ENCODE peak calls at places on chromosome 21, in six cellular contexts. Z, S, K, L, P and Q are unnamed samples.

GRCh38 chr21:33019885-33020557 is 5.7 kb upstream of the OLIG2 start:
- DNase-seq in K (no peak), L (no peak), Z (no peak), P (no peak), S (no peak), Q (no peak)

GRCh38 chr21:27094182-27094948 is 127.5 kb upstream of the ADAMTS5 start:
- DNase-seq in P (no peak), L (no peak), K (no peak), Z (no peak), S (no peak), Q (no peak)

GRCh38 chr21:28776251-28776650 is 216.4 kb downstream of the LTN1 start:
- DNase-seq in P (no peak), S (peak), L (no peak), Z (no peak), K (no peak), Q (no peak)

GRCh38 chr21:34836103-34836932 is 167.5 kb downstream of the CLIC6 start:
- DNase-seq in L (no peak), K (peak), S (peak), Z (no peak), P (no peak), Q (peak)

GRCh38 chr21:25735895-25736597 is 1.3 kb downstream of the GABPA start:
- DNase-seq in Z (no peak), K (no peak), P (no peak), S (peak), L (no peak), Q (no peak)

GRCh38 chr21:46634966-46635323 is 529 bp upstream of the PRMT2 start:
- DNase-seq in S (peak), Z (peak), P (no peak), K (no peak), L (peak), Q (peak)

GRCh38 chr21:36706482-36706852 is 7.6 kb downstream of the SIM2 start:
- DNase-seq in S (no peak), P (no peak), Z (no peak), K (no peak), L (no peak), Q (no peak)

GRCh38 chr21:29196021-29196663 is 65.7 kb downstream of the MAP3K7CL start:
- DNase-seq in K (peak), L (peak), P (no peak), Z (peak), S (peak), Q (peak)

GRCh38 chr21:36472377-36472776 is 7.5 kb downstream of the CLDN14 start:
- DNase-seq in Z (no peak), L (no peak), K (no peak), P (no peak), S (no peak), Q (no peak)

GRCh38 chr21:43778469-43779335 is 2.6 kb upstream of the CSTB start:
- DNase-seq in Z (peak), S (peak), K (no peak), P (no peak), L (no peak), Q (peak)

GRCh38 chr21:43775190-43775589 is 918 bp downstream of the CSTB start:
- DNase-seq in Z (no peak), P (no peak), L (no peak), K (no peak), S (no peak), Q (no peak)

GRCh38 chr21:43777953-43778352 is 1.8 kb upstream of the CSTB start:
- DNase-seq in Z (no peak), S (no peak), L (no peak), P (no peak), K (no peak), Q (no peak)

GRCh38 chr21:43774163-43774562 is 1.9 kb downstream of the CSTB start:
- DNase-seq in P (no peak), S (no peak), L (no peak), K (no peak), Z (no peak), Q (no peak)

DNA sequence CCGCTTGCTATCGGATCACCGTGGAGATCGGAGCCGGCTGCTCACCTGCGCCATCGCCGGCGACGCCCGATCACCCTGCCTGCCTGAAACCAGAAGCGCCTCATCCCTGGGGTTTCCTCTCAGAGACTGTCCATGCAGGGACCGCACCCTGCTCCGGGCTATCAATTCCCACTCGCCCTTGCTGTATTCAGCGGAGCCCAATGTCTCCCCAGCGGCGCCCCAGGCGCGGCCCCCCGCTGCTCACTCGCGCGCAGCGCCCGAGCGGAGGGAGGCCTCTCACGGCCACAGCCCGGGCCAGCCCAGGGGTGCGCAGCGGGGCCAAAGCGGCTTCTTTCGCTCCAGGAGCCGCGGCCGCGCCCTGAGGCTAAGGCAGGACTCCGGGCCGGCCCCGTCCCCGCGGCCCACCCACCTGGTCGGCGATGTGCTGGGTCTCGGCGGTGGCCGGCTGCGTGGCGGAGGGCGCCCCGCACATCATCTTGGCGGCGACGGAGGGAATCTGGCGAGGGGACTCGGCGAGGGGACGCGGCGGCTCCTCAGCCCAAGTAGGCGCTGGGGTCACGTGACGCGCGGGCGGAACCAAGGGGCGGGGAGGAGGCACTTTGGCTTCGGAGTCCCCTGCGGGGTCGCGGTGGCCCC is at the start of gene CSTB:
- DNase-seq in Z (peak), S (no peak), P (peak), L (peak), K (peak), Q (peak)
- TF ChIP-seq CTCF in Z (no peak), S (peak), P (no peak), L (no peak), K (no peak), Q (no peak)

GRCh38 chr21:44941567-44941966 is 1.7 kb downstream of the SLX9 start:
- DNase-seq in Z (no peak), S (no peak), P (no peak), K (no peak), L (no peak), Q (no peak)

GRCh38 chr21:44938976-44939531 is 775 bp upstream of the SLX9 start:
- DNase-seq in K (no peak), L (no peak), P (no peak), Z (no peak), S (no peak), Q (no peak)

GRCh38 chr21:44942566-44942965 is 2.7 kb downstream of the SLX9 start:
- DNase-seq in K (no peak), L (no peak), Z (peak), S (no peak), P (no peak), Q (no peak)

GRCh38 chr21:44939532-44940115 is at the start of gene SLX9:
- DNase-seq in S (peak), Z (peak), P (peak), L (peak), K (peak), Q (peak)

DNA sequence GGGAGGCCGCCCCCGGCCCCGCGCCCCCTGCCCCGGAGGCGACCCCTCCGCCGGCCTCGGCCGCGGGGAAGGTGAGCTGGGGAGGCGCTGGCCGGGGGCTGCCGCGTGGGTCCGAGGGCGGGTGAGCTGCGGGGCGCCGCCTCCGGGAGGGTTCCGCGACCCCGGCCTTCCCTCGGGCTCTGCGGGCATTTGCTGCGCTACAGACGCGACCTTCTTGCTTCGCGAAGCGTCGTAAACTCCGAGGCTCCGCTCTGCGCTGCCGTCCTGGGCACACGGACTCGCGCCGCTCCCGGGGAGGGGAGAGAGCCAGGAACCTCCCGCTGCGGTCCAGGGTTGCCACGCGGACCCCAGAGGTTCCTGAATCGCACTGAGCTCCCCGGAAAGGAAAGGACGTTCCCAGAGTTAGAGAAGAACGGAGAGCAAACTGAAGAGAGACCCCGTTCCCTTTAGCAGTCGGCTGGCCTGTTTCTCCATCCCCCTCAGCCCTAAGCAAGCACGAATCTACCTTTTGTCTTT is 345 bp downstream of the SLX9 start:
- DNase-seq in S (no peak), Z (no peak), K (no peak), P (no peak), L (no peak), Q (peak)
- TF ChIP-seq CTCF in S (no peak), Z (no peak), K (no peak), P (no peak), L (no peak), Q (no peak)

DNA sequence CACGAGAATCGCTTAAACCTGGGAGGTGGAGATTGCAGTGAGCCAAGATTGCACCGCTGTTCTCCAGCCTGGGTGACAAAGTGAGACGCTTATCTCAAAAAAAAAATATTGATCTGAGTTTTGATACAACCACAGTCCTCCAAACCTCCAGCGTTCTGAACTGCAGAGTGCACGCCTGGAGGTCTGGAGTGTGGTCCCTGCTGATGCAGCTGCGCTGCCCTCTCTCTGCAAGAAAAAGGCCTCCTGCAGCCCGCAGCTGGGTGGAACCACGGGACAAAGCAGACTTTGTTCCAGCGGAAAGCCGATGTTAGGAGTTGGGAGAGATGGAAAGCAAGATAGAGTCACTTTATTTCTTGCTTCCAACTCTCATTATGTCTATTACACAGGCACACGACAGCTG is 144.9 kb upstream of the SOD1 start:
- DNase-seq in K (peak), P (no peak), S (no peak), Z (no peak), L (no peak), Q (peak)
- TF ChIP-seq CTCF in K (no peak), P (no peak), S (peak), Z (no peak), L (no peak), Q (no peak)

GRCh38 chr21:42535602-42536171 is 22.0 kb downstream of the SLC37A1 start:
- DNase-seq in Z (peak), K (no peak), P (no peak), S (no peak), L (no peak), Q (no peak)

GRCh38 chr21:42538479-42539275 is 25.0 kb downstream of the SLC37A1 start:
- DNase-seq in L (no peak), P (no peak), K (no peak), S (no peak), Z (no peak), Q (no peak)

GRCh38 chr21:42539342-42539741 is 25.7 kb downstream of the SLC37A1 start:
- DNase-seq in Z (peak), L (no peak), K (no peak), S (no peak), P (no peak), Q (no peak)

GRCh38 chr21:42536601-42537000 is 22.9 kb downstream of the SLC37A1 start:
- DNase-seq in S (no peak), L (no peak), Z (no peak), P (no peak), K (no peak), Q (no peak)

GRCh38 chr21:42537106-42537742 is 23.6 kb downstream of the SLC37A1 start:
- DNase-seq in L (no peak), Z (no peak), P (no peak), K (no peak), S (no peak), Q (no peak)
- TF ChIP-seq CTCF in L (peak), Z (no peak), P (no peak), K (no peak), S (peak), Q (no peak)

DNA sequence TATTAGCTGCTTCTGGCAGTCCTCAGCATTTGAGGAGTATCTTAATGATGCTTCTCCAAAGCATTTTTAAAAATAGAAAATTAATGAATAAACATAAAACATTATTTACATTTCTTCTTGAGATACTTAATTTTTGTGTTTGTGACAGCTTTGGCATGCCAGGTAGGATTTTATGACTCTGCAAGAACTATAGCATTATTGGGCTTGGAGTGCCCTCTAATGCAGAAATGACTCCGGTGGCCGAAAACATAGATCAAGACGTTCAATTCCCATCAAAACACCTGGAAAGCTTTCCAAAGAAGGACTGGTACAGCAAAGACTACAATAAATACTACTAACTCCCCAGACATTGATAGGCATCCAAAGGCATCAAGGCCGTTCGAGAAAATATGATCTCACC is 366.4 kb upstream of the CXADR start:
- DNase-seq in K (no peak), S (no peak), L (no peak), P (no peak), Z (no peak), Q (no peak)
- TF ChIP-seq CTCF in K (no peak), S (no peak), L (no peak), P (no peak), Z (peak), Q (no peak)